ENCODE peak calls at places on chromosomes 12 and 14, in nine cellular contexts. I is prostate gland, M is astrocyte of the spinal cord, P is cardiac fibroblast, C is thoracic aorta, D is keratinocyte, H is AG10803, Y is pancreas, G is lung. N is an unnamed sample.

GRCh38 chr12:1318327-1319031 is 275.9 kb downstream of the FBXL14 start:
- DNase-seq in P (peak), M (peak), C (no peak), G (peak), D (no peak), I (peak), H (peak), Y (peak), N (no peak)

GRCh38 chr14:88562831-88563686 is at the start of gene ZC3H14:
- DNase-seq in H (peak), C (no peak), I (peak), M (peak), P (peak), G (peak), D (no peak), Y (peak), N (no peak)

GRCh38 chr12:25459541-25459951 is 93.5 kb downstream of the LMNTD1 start:
- DNase-seq in I (no peak), H (no peak), C (no peak), Y (no peak), P (no peak), M (no peak), G (no peak), D (no peak), N (no peak)

GRCh38 chr14:32940066-32940651 is 1.5 kb downstream of the NPAS3 start:
- DNase-seq in M (peak), H (peak), I (no peak), G (no peak), P (peak), C (no peak), Y (no peak), D (no peak), N (no peak)

GRCh38 chr12:33546004-33546403 is 106.4 kb upstream of the SYT10 start:
- DNase-seq in I (no peak), P (no peak), D (no peak), H (no peak), Y (no peak), C (no peak), G (no peak), M (no peak), N (no peak)

GRCh38 chr12:103824290-103824689 is 16.7 kb downstream of the NT5DC3 start:
- DNase-seq in H (no peak), P (no peak), I (no peak), M (no peak), C (no peak), D (no peak), G (no peak), Y (no peak), N (no peak)

GRCh38 chr12:120342156-120342555 is 14.6 kb upstream of the PLA2G1B start:
- DNase-seq in M (no peak), D (no peak), H (no peak), P (no peak), I (no peak), Y (no peak), C (no peak), G (no peak), N (no peak)

GRCh38 chr14:35877276-35877675 is 51.1 kb downstream of the BRMS1L start:
- DNase-seq in H (no peak), I (no peak), C (no peak), D (no peak), P (peak), M (no peak), G (no peak), Y (no peak), N (no peak)

GRCh38 chr12:57095440-57095839 is 6.5 kb downstream of the NAB2 start:
- DNase-seq in C (no peak), Y (no peak), G (no peak), D (no peak), H (no peak), M (no peak), I (no peak), P (no peak), N (no peak)

GRCh38 chr14:96811265-96811664 is 14.1 kb downstream of the VRK1 start:
- DNase-seq in I (no peak), D (peak), C (no peak), M (peak), H (peak), G (no peak), Y (no peak), P (peak), N (no peak)

GRCh38 chr12:105554856-105555255 is 224.4 kb downstream of the C12orf75 start:
- DNase-seq in M (no peak), P (no peak), C (no peak), I (no peak), G (no peak), H (no peak), Y (no peak), D (no peak), N (no peak)

GRCh38 chr12:38921025-38921677 is 15.8 kb upstream of the CPNE8 start:
- DNase-seq in G (peak), M (peak), D (no peak), C (no peak), H (peak), I (peak), P (peak), Y (peak), N (no peak)

GRCh38 chr14:91388551-91388975 is 29.1 kb downstream of the CCDC88C start:
- DNase-seq in C (no peak), M (peak), Y (no peak), G (no peak), P (no peak), I (no peak), H (no peak), D (no peak), N (no peak)

GRCh38 chr12:74185360-74185759 is 352.3 kb upstream of the ATXN7L3B start:
- DNase-seq in M (no peak), C (no peak), I (no peak), P (no peak), Y (no peak), G (no peak), D (no peak), H (no peak), N (no peak)

GRCh38 chr12:110247340-110248095 is 33.5 kb upstream of the ATP2A2 start:
- DNase-seq in G (no peak), C (no peak), P (no peak), Y (peak), I (peak), M (no peak), D (peak), H (no peak), N (peak)

GRCh38 chr12:93441111-93441616 is 583 bp downstream of the UBE2N start:
- DNase-seq in D (no peak), Y (peak), H (no peak), C (no peak), M (peak), P (no peak), I (peak), G (no peak), N (no peak)

GRCh38 chr14:38838049-38838978 is 264.7 kb downstream of the SEC23A start:
- DNase-seq in H (no peak), C (no peak), M (no peak), I (no peak), G (no peak), D (no peak), Y (no peak), P (no peak), N (no peak)

GRCh38 chr12:126038434-126038833 is 973.2 kb downstream of the AACS start:
- DNase-seq in G (no peak), Y (no peak), P (no peak), H (no peak), I (no peak), C (no peak), M (no peak), D (no peak), N (no peak)

GRCh38 chr12:19431407-19432308 is 7.6 kb upstream of the AEBP2 start:
- DNase-seq in D (peak), C (no peak), I (peak), G (no peak), M (peak), Y (no peak), P (peak), H (peak), N (no peak)

GRCh38 chr12:104094284-104094683 is 30.0 kb downstream of the HCFC2 start:
- DNase-seq in P (peak), I (no peak), M (peak), Y (no peak), D (no peak), H (no peak), C (no peak), G (no peak), N (no peak)

GRCh38 chr12:21788089-21788983 is 13.8 kb upstream of the KCNJ8 start:
- DNase-seq in C (no peak), Y (peak), D (no peak), P (no peak), I (no peak), G (no peak), H (no peak), M (no peak), N (no peak)

GRCh38 chr12:28899951-28900350 is 249.1 kb upstream of the FAR2 start:
- DNase-seq in M (peak), D (peak), H (peak), I (no peak), P (peak), G (no peak), Y (no peak), C (no peak), N (peak)

GRCh38 chr12:79016181-79016580 is 151.6 kb downstream of the SYT1 start:
- DNase-seq in H (no peak), M (no peak), Y (no peak), C (no peak), P (no peak), I (no peak), G (no peak), D (no peak), N (no peak)

GRCh38 chr14:89589400-89590128 is 172.5 kb upstream of the FOXN3 start:
- DNase-seq in H (no peak), Y (no peak), P (no peak), C (no peak), M (no peak), G (no peak), D (no peak), I (no peak), N (no peak)

GRCh38 chr12:63792333-63792732 is 12.6 kb downstream of the RXYLT1 start:
- DNase-seq in Y (no peak), D (no peak), I (no peak), C (no peak), G (no peak), P (no peak), H (no peak), M (no peak), N (no peak)

GRCh38 chr14:67395876-67396189 is 16.1 kb downstream of the PLEK2 start:
- DNase-seq in C (no peak), M (no peak), H (peak), I (no peak), P (peak), G (no peak), Y (no peak), D (no peak), N (no peak)

GRCh38 chr12:124278389-124279101 is 16.3 kb upstream of the RFLNA start:
- DNase-seq in Y (no peak), I (no peak), M (peak), C (no peak), G (no peak), D (no peak), P (no peak), H (no peak), N (no peak)

GRCh38 chr12:108060054-108060453 is 69.0 kb upstream of the WSCD2 start:
- DNase-seq in H (no peak), M (no peak), G (no peak), Y (no peak), I (no peak), P (no peak), D (no peak), C (no peak), N (no peak)

GRCh38 chr14:96629558-96630222 is 127.5 kb downstream of the PAPOLA start:
- DNase-seq in G (no peak), D (no peak), C (no peak), Y (no peak), I (no peak), M (no peak), P (no peak), H (no peak), N (no peak)

GRCh38 chr12:3129301-3130052 is 52.3 kb downstream of the TSPAN9 start:
- DNase-seq in H (peak), G (no peak), D (no peak), Y (no peak), C (no peak), P (peak), M (peak), I (no peak), N (no peak)

GRCh38 chr14:38208825-38209562 is 1.3 kb downstream of the SSTR1 start:
- DNase-seq in P (peak), M (peak), H (peak), I (no peak), D (no peak), C (no peak), Y (peak), G (no peak), N (no peak)

GRCh38 chr12:110176745-110177144 is 52.6 kb downstream of the IFT81 start:
- DNase-seq in D (no peak), G (no peak), I (peak), C (no peak), M (peak), H (no peak), P (peak), Y (no peak), N (no peak)

GRCh38 chr14:61461808-61462275 is 140.5 kb downstream of the PRKCH start:
- DNase-seq in M (peak), I (peak), C (no peak), Y (peak), P (peak), G (no peak), D (no peak), H (peak), N (no peak)

GRCh38 chr12:57127101-57127709 is 1.1 kb upstream of the LRP1 start:
- DNase-seq in I (peak), D (no peak), M (no peak), C (no peak), G (peak), Y (peak), P (no peak), H (no peak), N (no peak)

GRCh38 chr14:66884149-66884548 is 305.1 kb upstream of the GARIN2 start:
- DNase-seq in G (no peak), Y (no peak), I (no peak), H (no peak), M (no peak), D (no peak), C (no peak), P (no peak), N (no peak)

GRCh38 chr12:53053223-53054111 is 3.6 kb downstream of the TNS2 start:
- DNase-seq in I (peak), M (no peak), C (no peak), H (no peak), G (peak), Y (peak), D (no peak), P (peak), N (no peak)

GRCh38 chr14:29898470-29898869 is 29.2 kb downstream of the PRKD1 start:
- DNase-seq in C (no peak), M (no peak), H (peak), Y (no peak), G (no peak), D (no peak), P (no peak), I (no peak), N (no peak)

GRCh38 chr12:113347-113746 is 46.8 kb downstream of the IQSEC3 start:
- DNase-seq in H (no peak), D (no peak), I (no peak), Y (no peak), M (no peak), P (no peak), C (no peak), G (no peak), N (no peak)

GRCh38 chr14:33952541-33952940 is 1.7 kb upstream of the EGLN3 start:
- DNase-seq in P (no peak), G (no peak), H (no peak), I (no peak), D (no peak), Y (no peak), M (no peak), C (no peak), N (no peak)

GRCh38 chr12:29148958-29149690 is at the start of gene FAR2:
- DNase-seq in H (peak), G (peak), Y (no peak), M (peak), I (no peak), C (no peak), P (peak), D (no peak), N (no peak)

GRCh38 chr14:77123381-77124344 is 17.9 kb downstream of the ZDHHC22 start:
- DNase-seq in P (no peak), M (no peak), I (peak), D (peak), G (peak), Y (peak), H (no peak), C (no peak), N (no peak)
- H3K4me3 ChIP-seq in P (no peak), M (no peak), I (no peak), D (no peak), G (no peak), Y (no peak), H (no peak), C (no peak), N (no peak)

GRCh38 chr14:81302613-81303012 is 81.9 kb upstream of the GTF2A1 start:
- DNase-seq in G (no peak), C (no peak), I (no peak), D (no peak), Y (no peak), M (no peak), H (no peak), P (no peak), N (no peak)
- TF ChIP-seq CTCF in G (no peak), C (no peak), I (no peak), D (peak), Y (no peak), M (no peak), H (no peak), P (no peak), N (no peak)

DNA sequence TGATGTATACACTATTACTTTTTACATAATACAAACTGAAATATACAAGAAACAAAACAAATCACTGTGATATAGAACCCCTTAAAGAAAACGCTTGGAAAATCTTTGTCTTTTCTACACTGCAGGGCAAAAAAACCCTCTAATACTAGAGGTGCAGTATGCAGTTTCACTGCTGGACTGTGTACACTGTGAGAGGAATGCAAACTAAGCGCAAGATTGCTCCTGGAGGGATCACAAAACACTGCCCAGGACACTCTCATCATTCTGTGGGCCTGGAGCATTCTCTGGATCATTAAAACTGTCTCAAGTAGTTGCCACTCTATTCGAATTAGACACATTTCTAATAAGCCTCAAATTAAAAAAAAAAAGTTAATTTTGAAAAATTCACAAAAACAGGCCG is 217.6 kb downstream of the MED13L start:
- DNase-seq in I (no peak), P (no peak), H (no peak), D (no peak), C (no peak), G (no peak), M (no peak), Y (no peak), N (no peak)
- H3K4me3 ChIP-seq in I (no peak), P (no peak), H (no peak), D (no peak), C (no peak), G (no peak), M (no peak), Y (no peak), N (no peak)

GRCh38 chr12:95279835-95280234 is 62.2 kb downstream of the VEZT start:
- DNase-seq in Y (no peak), P (no peak), I (no peak), M (no peak), C (no peak), G (no peak), H (no peak), D (no peak), N (no peak)
- TF ChIP-seq CTCF in Y (no peak), P (no peak), I (no peak), M (no peak), C (no peak), G (no peak), H (no peak), D (no peak), N (no peak)

DNA sequence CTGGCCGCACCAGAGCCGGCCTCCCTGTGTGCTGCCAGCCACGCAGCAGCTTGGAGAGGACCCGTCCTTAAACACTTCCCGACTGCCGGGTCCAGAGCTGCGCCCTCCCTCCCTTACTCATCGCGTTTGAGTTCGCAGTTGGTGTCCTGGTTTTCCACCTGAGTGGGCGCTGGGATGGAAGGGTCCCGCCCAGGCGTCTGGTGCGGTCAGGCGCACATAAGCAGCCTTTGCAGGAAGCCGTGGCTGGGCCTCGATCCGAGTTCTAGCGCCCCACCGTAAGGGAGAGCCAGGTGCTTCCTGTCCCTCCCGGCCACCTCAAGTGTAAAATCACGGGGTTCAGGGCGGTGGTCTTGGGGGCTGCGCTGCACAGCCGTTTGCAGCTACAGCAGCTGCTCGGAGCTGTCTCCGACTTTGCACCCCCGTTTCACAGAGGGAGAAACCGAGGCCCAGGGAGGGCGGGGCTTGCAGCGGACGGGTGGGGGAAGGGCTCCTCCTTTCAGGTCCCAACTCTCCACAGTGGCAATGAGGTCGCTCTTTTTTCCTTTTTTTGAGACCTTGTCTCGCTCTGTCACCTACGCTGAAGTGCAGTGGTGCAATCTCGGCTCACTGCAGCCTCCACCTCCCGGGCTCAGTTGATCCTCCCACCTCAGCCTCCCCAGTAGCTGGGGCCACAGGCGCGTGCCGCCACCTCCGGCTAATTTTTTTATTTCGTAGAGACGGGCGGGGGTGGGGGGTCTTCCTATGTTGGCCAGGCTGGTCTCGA is 51.3 kb downstream of the LRCOL1 start:
- DNase-seq in D (no peak), G (no peak), M (no peak), C (no peak), H (no peak), I (no peak), P (no peak), Y (no peak), N (peak)
- H3K4me3 ChIP-seq in D (peak), G (no peak), M (peak), C (peak), H (peak), I (peak), P (peak), Y (peak), N (peak)

GRCh38 chr14:52018252-52018651 is 28.9 kb downstream of the RTRAF start:
- DNase-seq in I (no peak), M (no peak), H (no peak), Y (no peak), G (no peak), D (no peak), C (no peak), P (peak), N (no peak)

GRCh38 chr14:52018970-52019369 is 29.6 kb downstream of the RTRAF start:
- DNase-seq in C (no peak), D (no peak), G (no peak), Y (no peak), I (no peak), P (no peak), H (no peak), M (no peak), N (no peak)

GRCh38 chr14:52020866-52021717 is 31.7 kb downstream of the RTRAF start:
- DNase-seq in M (peak), Y (no peak), C (no peak), I (no peak), P (peak), H (no peak), G (no peak), D (no peak), N (no peak)

GRCh38 chr14:52021971-52022600 is 32.7 kb downstream of the RTRAF start:
- DNase-seq in D (no peak), H (no peak), C (no peak), P (peak), M (no peak), G (no peak), Y (no peak), I (no peak), N (no peak)

GRCh38 chr14:52020315-52020714 is 31.0 kb downstream of the RTRAF start:
- DNase-seq in H (no peak), I (no peak), P (no peak), M (no peak), C (no peak), G (no peak), Y (no peak), D (no peak), N (no peak)
- TF ChIP-seq CTCF in H (no peak), I (no peak), P (no peak), M (no peak), C (no peak), G (no peak), Y (no peak), D (no peak), N (no peak)

DNA sequence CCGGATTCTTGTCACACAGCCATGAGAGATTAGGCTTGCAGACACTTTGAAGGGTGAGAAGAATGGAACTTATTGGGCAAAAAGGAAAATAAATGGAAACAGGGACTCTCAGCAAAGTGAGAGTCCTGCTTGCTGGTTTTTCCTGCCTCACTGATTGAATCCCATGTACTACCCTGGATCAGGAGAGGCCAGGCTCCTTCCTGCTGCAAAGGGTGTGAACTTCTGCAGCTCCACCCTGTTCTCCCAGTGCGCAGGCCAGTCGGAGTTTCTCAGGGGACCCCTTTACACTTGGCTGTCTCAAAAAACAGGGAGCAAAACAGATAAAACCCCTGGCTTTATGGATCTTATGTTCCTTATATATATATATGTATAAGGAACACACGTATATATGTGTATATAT is 77.0 kb upstream of the FUT8 start:
- DNase-seq in G (no peak), D (no peak), C (no peak), M (no peak), Y (no peak), I (no peak), P (no peak), H (no peak), N (no peak)
- H3K4me3 ChIP-seq in G (no peak), D (no peak), C (no peak), M (no peak), Y (no peak), I (no peak), P (no peak), H (no peak), N (no peak)